ENCODE peak calls at places on chromosomes 11 and 22, in seven cellular contexts. One of them, this sample, is unnamed.
A peak's percentile ranks its signal among the peaks of the same experiment; 100 is the strongest.

GRCh38 chr11:59829358-59829757 is 15.9 kb downstream of the CBLIF start:
- DNase-seq in K562: no peak
- DNase-seq in SK-N-SH: no peak
- DNase-seq in HepG2: no peak
- DNase-seq in H1: no peak
- DNase-seq in HCT116: no peak
- DNase-seq in GM12878: no peak
- DNase-seq in this sample: no peak

GRCh38 chr11:83088965-83089364 is 17.3 kb upstream of the RAB30 start:
- DNase-seq in K562: peak; percentile 19
- DNase-seq in H1: no peak
- DNase-seq in HCT116: no peak
- DNase-seq in SK-N-SH: no peak
- DNase-seq in HepG2: peak; percentile 16
- DNase-seq in GM12878: no peak
- DNase-seq in this sample: no peak

GRCh38 chr11:96052921-96053631 is 129.2 kb upstream of the MTMR2 start:
- DNase-seq in HepG2: no peak
- DNase-seq in SK-N-SH: no peak
- DNase-seq in K562: no peak
- DNase-seq in HCT116: no peak
- DNase-seq in GM12878: peak; percentile 53
- DNase-seq in H1: no peak
- DNase-seq in this sample: no peak

GRCh38 chr11:29318134-29318845 is 698.5 kb downstream of the KCNA4 start:
- DNase-seq in HCT116: no peak
- DNase-seq in SK-N-SH: no peak
- DNase-seq in K562: no peak
- DNase-seq in GM12878: no peak
- DNase-seq in H1: no peak
- DNase-seq in HepG2: no peak
- DNase-seq in this sample: no peak

GRCh38 chr11:45110562-45110961 is 35.9 kb upstream of the PRDM11 start:
- DNase-seq in GM12878: no peak
- DNase-seq in HepG2: peak; percentile 72
- DNase-seq in H1: peak; percentile 56
- DNase-seq in HCT116: peak; percentile 64
- DNase-seq in K562: peak; percentile 74
- DNase-seq in SK-N-SH: peak; percentile 76
- DNase-seq in this sample: no peak

GRCh38 chr11:27553186-27553585 is 46.6 kb upstream of the LIN7C start:
- DNase-seq in HCT116: no peak
- DNase-seq in HepG2: no peak
- DNase-seq in K562: no peak
- DNase-seq in H1: no peak
- DNase-seq in GM12878: no peak
- DNase-seq in SK-N-SH: no peak
- DNase-seq in this sample: no peak

GRCh38 chr22:50544078-50544745 is 1.5 kb upstream of the KLHDC7B start:
- DNase-seq in SK-N-SH: peak; percentile 83
- DNase-seq in HepG2: no peak
- DNase-seq in GM12878: no peak
- DNase-seq in H1: peak; percentile 95
- DNase-seq in K562: no peak
- DNase-seq in HCT116: no peak
- DNase-seq in this sample: no peak

GRCh38 chr11:110818032-110818687 is 105.9 kb upstream of the ARHGAP20 start:
- DNase-seq in H1: no peak
- DNase-seq in HCT116: peak; percentile 15
- DNase-seq in HepG2: no peak
- DNase-seq in GM12878: no peak
- DNase-seq in SK-N-SH: no peak
- DNase-seq in K562: no peak
- DNase-seq in this sample: no peak

GRCh38 chr11:121517996-121518395 is 65.2 kb upstream of the SORL1-AS1 start:
- DNase-seq in GM12878: no peak
- DNase-seq in HCT116: no peak
- DNase-seq in K562: no peak
- DNase-seq in HepG2: no peak
- DNase-seq in H1: no peak
- DNase-seq in SK-N-SH: no peak
- DNase-seq in this sample: no peak

GRCh38 chr11:46119352-46120216 is 1.7 kb downstream of the PHF21A start:
- DNase-seq in H1: no peak
- DNase-seq in K562: peak; percentile 58
- DNase-seq in SK-N-SH: peak; percentile 70
- DNase-seq in HCT116: no peak
- DNase-seq in GM12878: no peak
- DNase-seq in HepG2: peak; percentile 80
- DNase-seq in this sample: no peak

GRCh38 chr11:15123849-15124248 is 9.1 kb downstream of the INSC start:
- DNase-seq in K562: no peak
- DNase-seq in SK-N-SH: no peak
- DNase-seq in HCT116: peak; percentile 23
- DNase-seq in H1: no peak
- DNase-seq in GM12878: no peak
- DNase-seq in HepG2: no peak
- DNase-seq in this sample: no peak

GRCh38 chr11:26457660-26458059 is 114.4 kb downstream of the MUC15 start:
- DNase-seq in SK-N-SH: peak; percentile 25
- DNase-seq in HepG2: no peak
- DNase-seq in K562: no peak
- DNase-seq in HCT116: no peak
- DNase-seq in GM12878: no peak
- DNase-seq in H1: no peak
- DNase-seq in this sample: no peak

GRCh38 chr22:42673898-42674390 is 24.8 kb upstream of the CYB5R3 start:
- DNase-seq in HCT116: no peak
- DNase-seq in SK-N-SH: no peak
- DNase-seq in HepG2: peak; percentile 44
- DNase-seq in K562: no peak
- DNase-seq in H1: no peak
- DNase-seq in GM12878: no peak
- DNase-seq in this sample: no peak

GRCh38 chr11:83249972-83250593 is 36.1 kb downstream of the CCDC90B start:
- DNase-seq in HCT116: peak; percentile 21
- DNase-seq in SK-N-SH: peak; percentile 51
- DNase-seq in GM12878: no peak
- DNase-seq in K562: peak; percentile 48
- DNase-seq in HepG2: peak; percentile 24
- DNase-seq in H1: no peak
- DNase-seq in this sample: no peak

GRCh38 chr22:30609260-30610185 is 2.5 kb downstream of the TCN2 start:
- DNase-seq in SK-N-SH: no peak
- DNase-seq in HCT116: no peak
- DNase-seq in HepG2: no peak
- DNase-seq in H1: no peak
- DNase-seq in GM12878: peak; percentile 70
- DNase-seq in K562: peak; percentile 81
- DNase-seq in this sample: no peak

GRCh38 chr11:68120212-68121066 is 749 bp downstream of the CHKA start:
- DNase-seq in K562: peak; percentile 73
- DNase-seq in HepG2: peak; percentile 47
- DNase-seq in GM12878: peak; percentile 32
- DNase-seq in HCT116: no peak
- DNase-seq in SK-N-SH: peak; percentile 91
- DNase-seq in H1: no peak
- DNase-seq in this sample: no peak
- TF ChIP-seq SIN3A in K562: peak; percentile 13
- TF ChIP-seq SIN3A in HepG2: peak; percentile 56
- TF ChIP-seq SIN3A in GM12878: no peak
- TF ChIP-seq SIN3A in HCT116: no peak
- TF ChIP-seq SIN3A in SK-N-SH: no peak
- TF ChIP-seq SIN3A in H1: peak; percentile 7
- TF ChIP-seq SIN3A in this sample: peak; percentile 69

GRCh38 chr11:607020-607780 is 8.6 kb downstream of the IRF7 start:
- DNase-seq in K562: no peak
- DNase-seq in HepG2: no peak
- DNase-seq in GM12878: no peak
- DNase-seq in SK-N-SH: no peak
- DNase-seq in H1: no peak
- DNase-seq in HCT116: no peak
- DNase-seq in this sample: no peak

GRCh38 chr11:608751-609354 is 6.9 kb downstream of the IRF7 start:
- DNase-seq in GM12878: no peak
- DNase-seq in K562: no peak
- DNase-seq in H1: no peak
- DNase-seq in HCT116: no peak
- DNase-seq in SK-N-SH: no peak
- DNase-seq in HepG2: no peak
- DNase-seq in this sample: no peak

GRCh38 chr11:605286-606129 is 10.2 kb downstream of the IRF7 start:
- DNase-seq in SK-N-SH: no peak
- DNase-seq in HepG2: no peak
- DNase-seq in GM12878: no peak
- DNase-seq in K562: no peak
- DNase-seq in H1: no peak
- DNase-seq in HCT116: no peak
- DNase-seq in this sample: no peak

GRCh38 chr11:607971-608659 is 7.6 kb downstream of the IRF7 start:
- DNase-seq in HCT116: no peak
- DNase-seq in GM12878: no peak
- DNase-seq in H1: no peak
- DNase-seq in HepG2: no peak
- DNase-seq in K562: no peak
- DNase-seq in SK-N-SH: no peak
- DNase-seq in this sample: no peak

DNA sequence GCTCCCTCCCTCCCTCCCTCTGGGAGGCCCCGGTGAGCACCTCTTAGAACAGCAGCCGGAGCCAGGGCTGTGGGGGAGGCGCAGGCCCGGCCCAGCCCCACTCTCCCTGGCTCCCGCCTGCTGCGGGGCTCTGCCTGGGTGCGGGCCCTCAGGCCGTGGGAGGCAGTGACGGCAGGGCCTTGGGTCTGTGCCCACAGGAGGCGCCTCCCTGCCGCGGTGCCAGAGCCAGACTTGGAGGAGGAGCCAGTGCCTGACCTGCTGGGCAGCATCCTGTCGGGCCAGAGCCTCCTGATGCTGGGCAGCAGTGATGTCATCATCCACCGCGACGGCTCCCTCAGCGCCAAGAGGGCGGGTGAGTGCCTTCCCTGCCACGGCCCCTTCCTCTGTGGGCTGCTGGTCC is 9.5 kb downstream of the IRF7 start:
- DNase-seq in GM12878: no peak
- DNase-seq in SK-N-SH: peak; percentile 92
- DNase-seq in HepG2: no peak
- DNase-seq in K562: no peak
- DNase-seq in H1: no peak
- DNase-seq in HCT116: no peak
- DNase-seq in this sample: no peak
- TF ChIP-seq POLR2AphosphoS5 in GM12878: no peak
- TF ChIP-seq POLR2AphosphoS5 in SK-N-SH: no peak
- TF ChIP-seq POLR2AphosphoS5 in HepG2: no peak
- TF ChIP-seq POLR2AphosphoS5 in K562: no peak
- TF ChIP-seq POLR2AphosphoS5 in H1: no peak
- TF ChIP-seq POLR2AphosphoS5 in HCT116: no peak
- TF ChIP-seq POLR2AphosphoS5 in this sample: no peak

GRCh38 chr22:25069426-25069757 is 116.9 kb downstream of the KIAA1671 start:
- DNase-seq in H1: no peak
- DNase-seq in HepG2: no peak
- DNase-seq in K562: no peak
- DNase-seq in SK-N-SH: no peak
- DNase-seq in HCT116: no peak
- DNase-seq in GM12878: no peak
- DNase-seq in this sample: no peak

GRCh38 chr22:25066861-25067435 is 114.4 kb downstream of the KIAA1671 start:
- DNase-seq in HepG2: no peak
- DNase-seq in H1: no peak
- DNase-seq in HCT116: no peak
- DNase-seq in K562: no peak
- DNase-seq in GM12878: no peak
- DNase-seq in SK-N-SH: no peak
- DNase-seq in this sample: no peak

GRCh38 chr22:25069758-25070461 is 117.4 kb downstream of the KIAA1671 start:
- DNase-seq in HCT116: no peak
- DNase-seq in GM12878: no peak
- DNase-seq in H1: no peak
- DNase-seq in K562: no peak
- DNase-seq in HepG2: no peak
- DNase-seq in SK-N-SH: no peak
- DNase-seq in this sample: no peak

GRCh38 chr22:25067851-25068421 is 115.4 kb downstream of the KIAA1671 start:
- DNase-seq in K562: no peak
- DNase-seq in SK-N-SH: peak; percentile 86
- DNase-seq in GM12878: no peak
- DNase-seq in HCT116: no peak
- DNase-seq in H1: no peak
- DNase-seq in HepG2: no peak
- DNase-seq in this sample: no peak

GRCh38 chr22:25068701-25069100 is 116.2 kb downstream of the KIAA1671 start:
- DNase-seq in GM12878: no peak
- DNase-seq in SK-N-SH: peak; percentile 80
- DNase-seq in HepG2: no peak
- DNase-seq in HCT116: no peak
- DNase-seq in K562: no peak
- DNase-seq in H1: no peak
- DNase-seq in this sample: no peak
- TF ChIP-seq SIN3A in GM12878: no peak
- TF ChIP-seq SIN3A in SK-N-SH: no peak
- TF ChIP-seq SIN3A in HepG2: no peak
- TF ChIP-seq SIN3A in HCT116: no peak
- TF ChIP-seq SIN3A in K562: no peak
- TF ChIP-seq SIN3A in H1: no peak
- TF ChIP-seq SIN3A in this sample: no peak

GRCh38 chr22:46482311-46482710 is 55.1 kb downstream of the CELSR1 start:
- DNase-seq in H1: no peak
- DNase-seq in K562: no peak
- DNase-seq in SK-N-SH: no peak
- DNase-seq in GM12878: no peak
- DNase-seq in HepG2: no peak
- DNase-seq in HCT116: no peak
- DNase-seq in this sample: no peak

GRCh38 chr22:46479046-46479445 is 58.4 kb downstream of the CELSR1 start:
- DNase-seq in H1: peak; percentile 48
- DNase-seq in GM12878: no peak
- DNase-seq in HepG2: no peak
- DNase-seq in K562: no peak
- DNase-seq in SK-N-SH: no peak
- DNase-seq in HCT116: no peak
- DNase-seq in this sample: no peak

GRCh38 chr22:46481386-46481785 is 56.0 kb downstream of the CELSR1 start:
- DNase-seq in GM12878: no peak
- DNase-seq in SK-N-SH: no peak
- DNase-seq in HCT116: no peak
- DNase-seq in K562: no peak
- DNase-seq in H1: no peak
- DNase-seq in HepG2: no peak
- DNase-seq in this sample: no peak

GRCh38 chr22:46477967-46478635 is 59.3 kb downstream of the CELSR1 start:
- DNase-seq in GM12878: no peak
- DNase-seq in H1: no peak
- DNase-seq in HepG2: no peak
- DNase-seq in SK-N-SH: no peak
- DNase-seq in K562: no peak
- DNase-seq in HCT116: no peak
- DNase-seq in this sample: no peak

DNA sequence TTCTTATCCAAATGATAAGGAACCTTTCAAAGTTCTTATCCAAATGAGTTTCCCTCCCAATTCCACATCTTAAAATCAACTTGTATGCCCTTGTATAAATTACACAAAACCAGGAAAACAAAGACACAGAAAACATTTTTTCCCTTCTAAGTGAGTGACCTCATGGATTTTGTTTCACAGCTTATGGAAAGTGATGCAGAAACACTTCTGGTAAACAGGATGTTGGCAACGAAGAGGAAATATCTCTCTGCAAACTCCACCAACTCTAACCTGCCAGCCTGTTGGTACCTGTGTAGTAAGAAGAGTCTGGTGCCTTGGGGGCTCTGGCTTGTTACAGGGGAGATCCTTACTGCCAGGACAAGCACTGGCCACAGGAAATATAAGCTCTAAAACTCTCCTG is 57.0 kb downstream of the CELSR1 start:
- DNase-seq in K562: no peak
- DNase-seq in SK-N-SH: no peak
- DNase-seq in HepG2: no peak
- DNase-seq in GM12878: no peak
- DNase-seq in H1: no peak
- DNase-seq in HCT116: no peak
- DNase-seq in this sample: no peak
- TF ChIP-seq POLR2AphosphoS5 in K562: no peak
- TF ChIP-seq POLR2AphosphoS5 in SK-N-SH: no peak
- TF ChIP-seq POLR2AphosphoS5 in HepG2: no peak
- TF ChIP-seq POLR2AphosphoS5 in GM12878: no peak
- TF ChIP-seq POLR2AphosphoS5 in H1: no peak
- TF ChIP-seq POLR2AphosphoS5 in HCT116: no peak
- TF ChIP-seq POLR2AphosphoS5 in this sample: no peak

This sample was measured in Panc1.